ENCODE peak calls at places on chromosomes 3 and 15, in seven cellular contexts. H is HuH-7; Y is amniotic epithelial cell; J is SJSA1; G is activated gamma-delta T cell treated with anti-CD3 and anti-CD28 coated beads, Interleukin-2, amount 50 U/mL, for 16 hours; X is stimulated activated CD4-positive, alpha-beta T cell treated with anti-CD3 and anti-CD28 coated beads, Interleukin-15, amount 100 ng/mL, for 48 hours; T is NCI-H1092 treated with DMSO at 0.1 percent for 48 hours. W is an unnamed sample.

GRCh38 chr15:99440551-99441426 is 125.0 kb upstream of the MEF2A start:
- DNase-seq in H (no peak), Y (no peak), J (no peak), G (no peak), X (no peak), T (peak), W (no peak)

GRCh38 chr3:188197388-188197847 is 43.5 kb downstream of the LPP start:
- DNase-seq in H (no peak), Y (no peak), J (no peak), G (no peak), X (no peak), T (no peak), W (no peak)

GRCh38 chr15:89587955-89588354 is 12.7 kb downstream of the TICRR start:
- DNase-seq in H (no peak), Y (peak), J (no peak), G (no peak), X (no peak), T (no peak), W (no peak)

GRCh38 chr3:45597166-45597565 is 2.6 kb downstream of the LIMD1 start:
- DNase-seq in H (no peak), Y (peak), J (no peak), G (no peak), X (peak), T (no peak), W (no peak)

GRCh38 chr15:77030042-77030927 is 35.4 kb downstream of the PSTPIP1 start:
- DNase-seq in H (no peak), Y (no peak), J (peak), G (no peak), X (no peak), T (no peak), W (no peak)

GRCh38 chr15:80415331-80415730 is 11.1 kb downstream of the ARNT2 start:
- DNase-seq in H (no peak), Y (no peak), J (no peak), G (no peak), X (no peak), T (no peak), W (no peak)

GRCh38 chr3:46480481-46481195 is 15.9 kb upstream of the LTF start:
- DNase-seq in H (no peak), Y (no peak), J (no peak), G (no peak), X (no peak), T (no peak), W (no peak)

GRCh38 chr3:41323455-41323854 is 124.2 kb downstream of the CTNNB1 start:
- DNase-seq in H (no peak), Y (no peak), J (no peak), G (no peak), X (no peak), T (no peak), W (no peak)

GRCh38 chr3:8713901-8714759 is 19.5 kb upstream of the CAV3 start:
- DNase-seq in H (peak), Y (no peak), J (no peak), G (no peak), X (no peak), T (no peak), W (no peak)

GRCh38 chr3:197023241-197023997 is 6.2 kb downstream of the MELTF start:
- DNase-seq in H (no peak), Y (no peak), J (no peak), G (no peak), X (no peak), T (peak), W (no peak)

GRCh38 chr3:15693340-15693739 is 91.8 kb downstream of the BTD start:
- DNase-seq in H (no peak), Y (no peak), J (no peak), G (no peak), X (no peak), T (no peak), W (peak)

W was measured in T47D.